ENCODE peak calls at places on chromosome 12, in ten cellular contexts. V is neural progenitor cell; C is stimulated activated CD8-positive, alpha-beta memory T cell treated with anti-CD3 and anti-CD28 coated beads, Interleukin-15, amount 100 ng/mL, for 48 hours; L is activated CD4-positive, alpha-beta T cell treated with anti-CD3 and anti-CD28 coated beads for 48 hours; Y is GM18507; U is germinal center; G is SHP77; Z is NCI-H1694; R is osteocyte; K is T-helper 22 cell. P is an unnamed sample.

GRCh38 chr12:64635356-64635998 is 25.2 kb downstream of the RASSF3 start:
- DNase-seq in V (no peak), C (no peak), L (no peak), Y (no peak), U (no peak), G (no peak), Z (no peak), R (no peak), K (no peak), P (no peak)

GRCh38 chr12:89433634-89434033 is 81.3 kb upstream of the DUSP6 start:
- DNase-seq in V (no peak), C (no peak), L (no peak), Y (no peak), U (no peak), G (no peak), Z (no peak), R (no peak), K (no peak), P (no peak)

GRCh38 chr12:88816201-88816600 is 235.9 kb upstream of the KITLG start:
- DNase-seq in V (no peak), C (no peak), L (no peak), Y (no peak), U (no peak), G (no peak), Z (no peak), R (no peak), K (no peak), P (no peak)

GRCh38 chr12:6620137-6620884 is 13.1 kb upstream of the CHD4 start:
- DNase-seq in V (peak; percentile 92), C (no peak), L (peak; percentile 72), Y (no peak), U (peak; percentile 38), G (no peak), Z (no peak), R (no peak), K (no peak), P (no peak)

GRCh38 chr12:27424631-27425230 is 21.8 kb upstream of the SMCO2 start:
- DNase-seq in V (peak; percentile 41), C (no peak), L (no peak), Y (no peak), U (peak; percentile 5), G (peak; percentile 35), Z (peak; percentile 51), R (no peak), K (no peak), P (no peak)

GRCh38 chr12:12726543-12727093 is 9.4 kb downstream of the CDKN1B start:
- DNase-seq in V (no peak), C (no peak), L (peak; percentile 35), Y (no peak), U (no peak), G (no peak), Z (no peak), R (no peak), K (no peak), P (no peak)

GRCh38 chr12:32893008-32893407 is 3.6 kb downstream of the PKP2 start:
- DNase-seq in V (peak; percentile 15), C (no peak), L (no peak), Y (no peak), U (no peak), G (no peak), Z (no peak), R (no peak), K (no peak), P (no peak)

GRCh38 chr12:57280234-57281062 is 29.5 kb upstream of the STAC3 start:
- DNase-seq in V (no peak), C (peak; percentile 66), L (peak; percentile 83), Y (peak; percentile 51), U (peak; percentile 70), G (no peak), Z (no peak), R (no peak), K (peak; percentile 46), P (no peak)

GRCh38 chr12:123444396-123445026 is 8.0 kb upstream of the RILPL2 start:
- DNase-seq in V (no peak), C (no peak), L (no peak), Y (no peak), U (no peak), G (no peak), Z (no peak), R (no peak), K (no peak), P (no peak)

GRCh38 chr12:120669055-120669828 is 17.7 kb upstream of the MLEC start:
- DNase-seq in V (peak; percentile 62), C (no peak), L (no peak), Y (peak; percentile 33), U (no peak), G (no peak), Z (no peak), R (no peak), K (no peak), P (no peak)

GRCh38 chr12:55515696-55516095 is 23.5 kb downstream of the OR6C68 start:
- DNase-seq in V (peak; percentile 4), C (no peak), L (peak; percentile 9), Y (no peak), U (no peak), G (no peak), Z (no peak), R (no peak), K (no peak), P (no peak)

GRCh38 chr12:106583578-106584103 is 837 bp downstream of the RFX4 start:
- DNase-seq in V (peak; percentile 72), C (no peak), L (peak; percentile 47), Y (no peak), U (peak; percentile 8), G (no peak), Z (no peak), R (no peak), K (no peak), P (no peak)

GRCh38 chr12:38921025-38921677 is 15.8 kb upstream of the CPNE8 start:
- DNase-seq in V (peak; percentile 72), C (no peak), L (peak; percentile 52), Y (no peak), U (no peak), G (peak; percentile 66), Z (peak; percentile 8), R (no peak), K (no peak), P (peak; percentile 5)

GRCh38 chr12:122635471-122635870 is 67.7 kb downstream of the HCAR2 start:
- DNase-seq in V (no peak), C (no peak), L (no peak), Y (no peak), U (no peak), G (no peak), Z (no peak), R (no peak), K (no peak), P (no peak)

GRCh38 chr12:88052686-88053085 is 23.5 kb upstream of the C12orf50 start:
- DNase-seq in V (peak; percentile 53), C (no peak), L (peak; percentile 12), Y (no peak), U (no peak), G (peak; percentile 35), Z (peak; percentile 25), R (no peak), K (no peak), P (peak; percentile 7)

GRCh38 chr12:81081726-81082125 is 3.8 kb downstream of the ACSS3 start:
- DNase-seq in V (no peak), C (no peak), L (no peak), Y (no peak), U (no peak), G (no peak), Z (no peak), R (no peak), K (no peak), P (no peak)

GRCh38 chr12:106865685-106866084 is 90.0 kb upstream of the TMEM263 start:
- DNase-seq in V (peak; percentile 34), C (no peak), L (no peak), Y (no peak), U (no peak), G (no peak), Z (no peak), R (no peak), K (no peak), P (no peak)

GRCh38 chr12:67669217-67669924 is 20.8 kb downstream of the DYRK2 start:
- DNase-seq in V (no peak), C (no peak), L (no peak), Y (no peak), U (no peak), G (no peak), Z (no peak), R (no peak), K (no peak), P (no peak)

P was measured in NCI-H524 treated with DMSO at 0.1 percent for 48 hours.